ENCODE peak calls at places on chromosomes 7 and 10, in seven cellular contexts. One of them, this sample, is unnamed.

GRCh38 chr10:51162002-51162401 is 87.7 kb downstream of the PRKG1 start:
- DNase-seq in stimulated activated naive CD8-positive, alpha-beta T cell treated with anti-CD3 and anti-CD28 coated beads, Interleukin-15, amount 100 ng/mL, for 72 hours: no peak
- DNase-seq in T-helper 1 cell: no peak
- DNase-seq in heart right ventricle: peak
- DNase-seq in activated CD8-positive, alpha-beta memory T cell treated with anti-CD3 and anti-CD28 coated beads, Interleukin-2, amount 50 U/mL, for 48 hours: no peak
- DNase-seq in NCI-H774: no peak
- DNase-seq in thoracic aorta: no peak
- DNase-seq in this sample: no peak

GRCh38 chr7:105284014-105284413 is 104.7 kb downstream of the SRPK2 start:
- DNase-seq in stimulated activated naive CD8-positive, alpha-beta T cell treated with anti-CD3 and anti-CD28 coated beads, Interleukin-15, amount 100 ng/mL, for 72 hours: no peak
- DNase-seq in T-helper 1 cell: no peak
- DNase-seq in heart right ventricle: no peak
- DNase-seq in activated CD8-positive, alpha-beta memory T cell treated with anti-CD3 and anti-CD28 coated beads, Interleukin-2, amount 50 U/mL, for 48 hours: no peak
- DNase-seq in NCI-H774: no peak
- DNase-seq in thoracic aorta: no peak
- DNase-seq in this sample: no peak

GRCh38 chr10:43265799-43266721 is 805 bp downstream of the RASGEF1A start:
- DNase-seq in stimulated activated naive CD8-positive, alpha-beta T cell treated with anti-CD3 and anti-CD28 coated beads, Interleukin-15, amount 100 ng/mL, for 72 hours: peak
- DNase-seq in T-helper 1 cell: peak
- DNase-seq in heart right ventricle: no peak
- DNase-seq in activated CD8-positive, alpha-beta memory T cell treated with anti-CD3 and anti-CD28 coated beads, Interleukin-2, amount 50 U/mL, for 48 hours: peak
- DNase-seq in NCI-H774: no peak
- DNase-seq in thoracic aorta: no peak
- DNase-seq in this sample: peak

GRCh38 chr10:68121862-68122261 is 12.6 kb downstream of the MYPN start:
- DNase-seq in stimulated activated naive CD8-positive, alpha-beta T cell treated with anti-CD3 and anti-CD28 coated beads, Interleukin-15, amount 100 ng/mL, for 72 hours: no peak
- DNase-seq in T-helper 1 cell: no peak
- DNase-seq in heart right ventricle: no peak
- DNase-seq in activated CD8-positive, alpha-beta memory T cell treated with anti-CD3 and anti-CD28 coated beads, Interleukin-2, amount 50 U/mL, for 48 hours: no peak
- DNase-seq in NCI-H774: no peak
- DNase-seq in thoracic aorta: no peak
- DNase-seq in this sample: no peak

GRCh38 chr10:4812952-4813351 is 13.1 kb upstream of the AKR1E2 start:
- DNase-seq in stimulated activated naive CD8-positive, alpha-beta T cell treated with anti-CD3 and anti-CD28 coated beads, Interleukin-15, amount 100 ng/mL, for 72 hours: no peak
- DNase-seq in T-helper 1 cell: no peak
- DNase-seq in heart right ventricle: no peak
- DNase-seq in activated CD8-positive, alpha-beta memory T cell treated with anti-CD3 and anti-CD28 coated beads, Interleukin-2, amount 50 U/mL, for 48 hours: no peak
- DNase-seq in NCI-H774: no peak
- DNase-seq in thoracic aorta: no peak
- DNase-seq in this sample: peak

GRCh38 chr7:100469227-100470044 is 5.4 kb upstream of the SPACDR start:
- DNase-seq in stimulated activated naive CD8-positive, alpha-beta T cell treated with anti-CD3 and anti-CD28 coated beads, Interleukin-15, amount 100 ng/mL, for 72 hours: peak
- DNase-seq in T-helper 1 cell: peak
- DNase-seq in heart right ventricle: peak
- DNase-seq in activated CD8-positive, alpha-beta memory T cell treated with anti-CD3 and anti-CD28 coated beads, Interleukin-2, amount 50 U/mL, for 48 hours: peak
- DNase-seq in NCI-H774: peak
- DNase-seq in thoracic aorta: peak
- DNase-seq in this sample: peak

GRCh38 chr10:62109532-62110293 is 158.9 kb downstream of the RTKN2 start:
- DNase-seq in stimulated activated naive CD8-positive, alpha-beta T cell treated with anti-CD3 and anti-CD28 coated beads, Interleukin-15, amount 100 ng/mL, for 72 hours: no peak
- DNase-seq in T-helper 1 cell: no peak
- DNase-seq in heart right ventricle: no peak
- DNase-seq in activated CD8-positive, alpha-beta memory T cell treated with anti-CD3 and anti-CD28 coated beads, Interleukin-2, amount 50 U/mL, for 48 hours: no peak
- DNase-seq in NCI-H774: no peak
- DNase-seq in thoracic aorta: no peak
- DNase-seq in this sample: no peak

GRCh38 chr7:110264288-110264687 is 826.6 kb upstream of the LRRN3 start:
- DNase-seq in stimulated activated naive CD8-positive, alpha-beta T cell treated with anti-CD3 and anti-CD28 coated beads, Interleukin-15, amount 100 ng/mL, for 72 hours: no peak
- DNase-seq in T-helper 1 cell: no peak
- DNase-seq in heart right ventricle: no peak
- DNase-seq in activated CD8-positive, alpha-beta memory T cell treated with anti-CD3 and anti-CD28 coated beads, Interleukin-2, amount 50 U/mL, for 48 hours: no peak
- DNase-seq in NCI-H774: no peak
- DNase-seq in thoracic aorta: no peak
- DNase-seq in this sample: no peak

GRCh38 chr10:102645388-102645740 is 1.1 kb downstream of the TRIM8 start:
- DNase-seq in stimulated activated naive CD8-positive, alpha-beta T cell treated with anti-CD3 and anti-CD28 coated beads, Interleukin-15, amount 100 ng/mL, for 72 hours: no peak
- DNase-seq in T-helper 1 cell: peak
- DNase-seq in heart right ventricle: peak
- DNase-seq in activated CD8-positive, alpha-beta memory T cell treated with anti-CD3 and anti-CD28 coated beads, Interleukin-2, amount 50 U/mL, for 48 hours: no peak
- DNase-seq in NCI-H774: no peak
- DNase-seq in thoracic aorta: peak
- DNase-seq in this sample: no peak

This sample was measured in SW 1271.